ENCODE peak calls at places on chromosomes 6 and 20, in four cellular contexts. E is colonic mucosa, Q is A549, O is breast epithelium. X is an unnamed sample.

GRCh38 chr20:37940161-37940560 is 37.2 kb downstream of the VSTM2L start:
- DNase-seq in E (no peak), Q (no peak), O (no peak), X (no peak)

GRCh38 chr6:89350281-89351037 is 2.1 kb downstream of the UBE2J1 start:
- DNase-seq in E (no peak), Q (no peak), O (no peak), X (peak)

GRCh38 chr6:140623498-140623897 is 1249.0 kb upstream of the CITED2 start:
- DNase-seq in E (no peak), Q (peak), O (no peak), X (peak)

GRCh38 chr20:58749979-58750378 is 57.4 kb downstream of the NPEPL1 start:
- DNase-seq in E (peak), Q (no peak), O (no peak), X (no peak)

GRCh38 chr20:56328861-56329260 is 29.9 kb upstream of the FAM210B start:
- DNase-seq in E (no peak), Q (peak), O (no peak), X (peak)

GRCh38 chr20:59705651-59706101 is 101.3 kb downstream of the PHACTR3 start:
- DNase-seq in E (no peak), Q (no peak), O (no peak), X (no peak)

GRCh38 chr6:85675030-85675819 is 32.5 kb upstream of the SYNCRIP start:
- DNase-seq in E (no peak), Q (peak), O (no peak), X (peak)

GRCh38 chr6:43058511-43058910 is 723 bp downstream of the MRPL2 start:
- DNase-seq in E (no peak), Q (no peak), O (no peak), X (no peak)

GRCh38 chr20:36542516-36543186 is 1.3 kb downstream of the MYL9 start:
- DNase-seq in E (no peak), Q (no peak), O (no peak), X (no peak)

GRCh38 chr6:39804666-39805065 is 12.5 kb downstream of the DAAM2 start:
- DNase-seq in E (no peak), Q (no peak), O (no peak), X (peak)

GRCh38 chr6:7671581-7671980 is 54.3 kb upstream of the BMP6 start:
- DNase-seq in E (no peak), Q (no peak), O (no peak), X (peak)

GRCh38 chr20:24995741-24996448 is 3.3 kb upstream of the APMAP start:
- DNase-seq in E (peak), Q (no peak), O (no peak), X (peak)

GRCh38 chr6:18263561-18264337 is 581 bp downstream of the DEK start:
- DNase-seq in E (peak), Q (peak), O (no peak), X (no peak)

GRCh38 chr20:44909872-44910689 is at the start of gene PABPC1L:
- DNase-seq in E (peak), Q (peak), O (peak), X (peak)

GRCh38 chr6:157713451-157714152 is 109.4 kb upstream of the SNX9 start:
- DNase-seq in E (no peak), Q (no peak), O (no peak), X (no peak)

GRCh38 chr6:139230421-139230840 is 61.4 kb downstream of the TXLNB start:
- DNase-seq in E (no peak), Q (peak), O (no peak), X (peak)

GRCh38 chr6:53928641-53929339 is 134.0 kb downstream of the LRRC1 start:
- DNase-seq in E (no peak), Q (no peak), O (no peak), X (peak)

GRCh38 chr6:73610444-73611275 is 43.1 kb downstream of the SLC17A5 start:
- DNase-seq in E (no peak), Q (peak), O (no peak), X (peak)

GRCh38 chr6:26205161-26205624 is 118.0 kb downstream of the HFE start:
- DNase-seq in E (peak), Q (peak), O (peak), X (peak)

GRCh38 chr6:43627008-43627825 is 1.8 kb downstream of the GTPBP2 start:
- DNase-seq in E (peak), Q (peak), O (peak), X (peak)

GRCh38 chr20:37567331-37567665 is 39.6 kb upstream of the BLCAP start:
- DNase-seq in E (no peak), Q (no peak), O (no peak), X (no peak)

GRCh38 chr6:142087950-142088857 is 44.5 kb upstream of the GJE1 start:
- DNase-seq in E (no peak), Q (no peak), O (no peak), X (no peak)

GRCh38 chr6:150302801-150303138 is 66.0 kb upstream of the IYD start:
- DNase-seq in E (peak), Q (no peak), O (no peak), X (no peak)

GRCh38 chr6:35754452-35755321 is 17.9 kb downstream of the ARMC12 start:
- DNase-seq in E (no peak), Q (no peak), O (no peak), X (peak)

GRCh38 chr20:14997791-14998190 is 660.4 kb upstream of the FLRT3 start:
- DNase-seq in E (no peak), Q (peak), O (no peak), X (peak)

GRCh38 chr20:62377064-62377461 is 9.8 kb upstream of the RPS21 start:
- DNase-seq in E (no peak), Q (no peak), O (no peak), X (no peak)

GRCh38 chr20:62374431-62375152 is 7.5 kb upstream of the LAMA5 start:
- DNase-seq in E (no peak), Q (no peak), O (no peak), X (no peak)

GRCh38 chr20:62378215-62378614 is 8.7 kb upstream of the RPS21 start:
- DNase-seq in E (no peak), Q (no peak), O (peak), X (no peak)

GRCh38 chr20:62377615-62378085 is 9.3 kb upstream of the RPS21 start:
- DNase-seq in E (no peak), Q (no peak), O (no peak), X (no peak)

GRCh38 chr20:62376112-62377063 is 9.3 kb upstream of the LAMA5 start:
- DNase-seq in E (no peak), Q (peak), O (no peak), X (peak)
- TF ChIP-seq CTCF in E (no peak), Q (peak), O (peak), X (peak)

GRCh38 chr6:31203345-31203979 is 33.0 kb upstream of the POU5F1 start:
- DNase-seq in E (peak), Q (peak), O (peak), X (peak)
- H3K4me3 ChIP-seq in E (peak), Q (peak), O (peak), X (peak)

DNA sequence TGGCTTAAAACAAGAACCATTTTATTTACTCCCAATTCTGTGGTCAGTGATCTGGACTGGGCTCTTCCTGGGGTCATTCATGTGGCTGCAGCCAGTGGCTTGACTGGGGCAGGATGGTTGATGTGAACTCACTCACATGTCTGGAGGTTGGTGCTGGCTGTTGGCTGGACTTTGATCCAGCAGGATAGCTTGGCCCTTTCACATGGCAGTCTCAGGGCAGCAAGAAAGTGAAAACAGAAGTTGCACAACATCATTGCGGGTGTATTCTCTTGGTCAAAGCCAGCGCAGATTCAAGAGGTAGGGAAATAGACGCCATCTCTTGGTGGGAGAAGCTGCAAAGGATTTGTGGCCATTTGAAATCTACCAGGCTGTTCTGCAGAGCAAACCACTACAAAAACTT is 77.2 kb downstream of the MDGA1 start:
- DNase-seq in E (no peak), Q (no peak), O (no peak), X (no peak)
- TF ChIP-seq CTCF in E (no peak), Q (no peak), O (no peak), X (no peak)

DNA sequence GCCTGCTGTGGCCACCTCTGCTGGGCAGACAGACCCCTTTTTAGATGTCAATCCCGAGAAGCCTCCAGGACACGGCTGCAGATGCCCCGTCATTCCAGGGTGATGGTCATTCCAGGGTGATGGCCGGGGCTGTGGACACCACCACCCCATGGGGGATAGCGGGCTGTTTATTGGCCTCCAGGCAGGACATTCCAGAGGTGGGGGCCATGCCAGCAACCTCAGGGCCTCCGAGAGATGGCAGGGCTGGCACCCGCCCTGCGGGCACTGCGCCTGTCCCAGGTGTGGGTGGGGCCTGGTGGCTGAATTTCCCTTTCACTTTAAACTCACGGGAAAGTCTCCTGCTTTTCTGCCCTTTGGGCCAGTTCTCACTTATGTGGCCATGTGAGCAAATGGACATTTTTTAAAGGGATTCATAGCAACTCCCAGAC is 14.5 kb downstream of the COL9A3 start:
- DNase-seq in E (peak), Q (no peak), O (no peak), X (no peak)
- H3K4me3 ChIP-seq in E (no peak), Q (no peak), O (peak), X (no peak)

GRCh38 chr6:133992992-133993682 is 40.1 kb downstream of the TBPL1 start:
- DNase-seq in E (no peak), Q (no peak), O (no peak), X (peak)
- TF ChIP-seq CTCF in E (no peak), Q (no peak), O (no peak), X (no peak)

GRCh38 chr20:46893877-46894578 is 615 bp upstream of the EYA2 start:
- DNase-seq in E (no peak), Q (peak), O (no peak), X (no peak)
- H3K4me3 ChIP-seq in E (peak), Q (peak), O (peak), X (no peak)